ENCODE peak calls at places on chromosome 12, in eight cellular contexts. F is right lobe of liver; G is cardiac fibroblast; H is heart right ventricle; W is WTC11; P is HFF-Myc; Y is CD8-positive, alpha-beta T cell; E is endothelial cell. X is an unnamed sample.

GRCh38 chr12:108670066-108670631 is 36.5 kb upstream of the SELPLG start:
- DNase-seq in F (no peak), E (no peak), Y (no peak), W (no peak), P (no peak), H (no peak), G (no peak), X (no peak)

GRCh38 chr12:78241472-78241871 is 410.8 kb downstream of the NAV3 start:
- DNase-seq in G (no peak), F (no peak), P (no peak), H (no peak), W (no peak), E (no peak), Y (no peak), X (no peak)

GRCh38 chr12:97989366-97989940 is 525.9 kb upstream of the TMPO start:
- DNase-seq in E (no peak), W (no peak), P (no peak), H (no peak), Y (no peak), F (no peak), G (no peak), X (no peak)

GRCh38 chr12:13749380-13749779 is 232.0 kb downstream of the GRIN2B start:
- DNase-seq in Y (no peak), W (peak; percentile 47), H (no peak), P (no peak), G (no peak), E (no peak), F (no peak), X (no peak)

GRCh38 chr12:102371177-102371576 is 109.2 kb downstream of the IGF1 start:
- DNase-seq in E (no peak), G (no peak), P (no peak), Y (no peak), F (no peak), W (no peak), H (no peak), X (no peak)

GRCh38 chr12:51428256-51428655 is 3.6 kb downstream of the SLC4A8 start:
- DNase-seq in F (no peak), E (no peak), W (no peak), P (no peak), H (no peak), Y (no peak), G (no peak), X (no peak)

GRCh38 chr12:130041983-130042812 is 120.1 kb upstream of the FZD10 start:
- DNase-seq in H (no peak), P (no peak), Y (no peak), E (no peak), W (peak; percentile 68), G (no peak), F (peak; percentile 72), X (peak; percentile 96)

GRCh38 chr12:129607293-129607692 is 296.5 kb downstream of the TMEM132D start:
- DNase-seq in H (no peak), G (peak; percentile 7), P (no peak), W (no peak), F (no peak), E (no peak), Y (no peak), X (peak; percentile 21)

GRCh38 chr12:130698106-130698505 is 18.0 kb downstream of the RIMBP2 start:
- DNase-seq in H (no peak), F (no peak), E (no peak), P (no peak), Y (no peak), G (no peak), W (no peak), X (no peak)

GRCh38 chr12:12938541-12938940 is 13.4 kb downstream of the GPRC5D start:
- DNase-seq in W (no peak), E (no peak), H (no peak), P (no peak), F (no peak), G (no peak), Y (no peak), X (no peak)

GRCh38 chr12:56261503-56262230 is 3.5 kb upstream of the ANKRD52 start:
- DNase-seq in G (peak; percentile 49), P (peak; percentile 66), W (no peak), Y (no peak), E (no peak), H (no peak), F (no peak), X (no peak)

GRCh38 chr12:94689002-94689645 is 38.8 kb upstream of the TMCC3 start:
- DNase-seq in E (no peak), P (no peak), Y (no peak), H (no peak), G (peak; percentile 77), W (no peak), F (no peak), X (no peak)

DNA sequence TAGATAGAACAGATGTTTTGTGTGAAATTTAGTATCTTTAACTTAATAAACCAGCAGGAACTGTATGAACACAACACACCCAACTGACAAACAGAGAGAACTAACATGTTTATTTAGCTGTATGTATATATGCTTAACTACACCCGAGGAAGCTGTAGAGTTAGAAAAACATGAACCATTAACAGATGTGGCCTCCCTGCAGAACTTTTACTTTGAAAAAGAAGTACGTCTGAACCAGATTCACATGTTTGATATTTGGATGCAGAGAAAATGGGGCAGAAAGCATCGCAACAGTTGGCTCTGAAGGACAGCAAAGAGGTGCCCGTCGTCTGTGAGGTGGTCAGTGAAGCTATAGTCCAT is at the start of gene REP15:
- DNase-seq in W (no peak), Y (no peak), H (no peak), G (no peak), E (no peak), F (no peak), P (no peak), X (no peak)
- TF ChIP-seq CTCF in W (no peak), Y (no peak), H (no peak), G (no peak), E (no peak), F (no peak), P (no peak), X (no peak)

DNA sequence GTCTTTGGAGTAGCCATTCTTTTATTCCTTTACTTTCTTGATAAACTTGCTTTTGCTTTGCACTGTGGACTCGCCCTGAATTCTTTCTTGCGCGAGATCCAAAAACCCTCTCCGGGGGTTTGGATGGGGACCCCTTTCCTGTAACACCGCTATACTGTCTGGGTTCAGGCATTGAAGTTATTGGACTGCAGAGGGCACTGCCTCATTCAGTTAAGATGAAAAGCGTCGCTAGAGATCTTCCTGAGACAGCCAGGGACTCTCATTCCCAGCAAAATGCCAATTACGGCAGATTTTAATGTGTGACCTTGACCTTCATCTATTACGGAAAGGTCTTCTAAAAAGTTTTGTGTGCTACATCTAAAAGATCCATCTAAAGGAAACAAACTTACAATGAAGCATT is 17.3 kb upstream of the RIMKLB start:
- DNase-seq in F (no peak), G (no peak), H (no peak), P (no peak), W (no peak), E (no peak), Y (no peak), X (no peak)
- TF ChIP-seq CTCF in F (no peak), G (no peak), H (no peak), P (peak; percentile 3), W (no peak), E (no peak), Y (no peak), X (no peak)

GRCh38 chr12:88578821-88579518 is 1.3 kb downstream of the KITLG start:
- DNase-seq in Y (no peak), E (peak; percentile 57), G (no peak), H (no peak), F (peak; percentile 15), P (no peak), W (peak; percentile 32), X (peak; percentile 33)

GRCh38 chr12:88579572-88579940 is 715 bp downstream of the KITLG start:
- DNase-seq in W (peak; percentile 18), P (no peak), G (no peak), H (peak; percentile 31), F (peak; percentile 58), Y (no peak), E (peak; percentile 49), X (peak; percentile 47)

GRCh38 chr12:88575361-88575959 is 4.8 kb downstream of the KITLG start:
- DNase-seq in E (no peak), F (no peak), H (no peak), G (no peak), Y (no peak), P (no peak), W (no peak), X (no peak)

GRCh38 chr12:88578274-88578673 is 2.0 kb downstream of the KITLG start:
- DNase-seq in F (no peak), H (no peak), E (no peak), G (no peak), P (no peak), W (no peak), Y (no peak), X (peak; percentile 13)

DNA sequence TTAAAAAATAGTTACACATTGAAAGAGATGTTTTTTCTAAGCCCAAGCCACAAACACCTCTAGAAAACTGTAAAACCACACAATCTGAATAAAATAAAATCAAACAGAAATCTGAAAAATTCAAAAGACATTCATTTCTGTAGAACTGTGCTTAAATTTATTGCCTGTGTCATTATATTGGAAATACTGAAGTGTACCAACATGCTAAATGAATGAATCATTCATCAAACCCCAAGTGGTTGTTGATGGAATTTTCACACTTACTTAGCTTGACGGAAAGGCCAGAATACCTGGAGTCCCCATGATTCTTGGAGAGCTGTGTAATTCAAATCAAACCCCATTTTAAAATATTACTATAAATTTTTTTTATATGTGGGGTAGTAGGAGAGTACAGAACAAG is 2.7 kb downstream of the KITLG start:
- DNase-seq in Y (no peak), W (no peak), G (no peak), F (no peak), E (no peak), P (no peak), H (no peak), X (no peak)
- TF ChIP-seq CTCF in Y (no peak), W (no peak), G (peak; percentile 1), F (no peak), E (peak; percentile 63), P (no peak), H (no peak), X (peak; percentile 28)

GRCh38 chr12:104520242-104520900 is 63.6 kb downstream of the CHST11 start:
- DNase-seq in G (no peak), Y (no peak), F (no peak), W (no peak), H (no peak), P (no peak), E (no peak), X (peak; percentile 52)

GRCh38 chr12:104516821-104517220 is 60.1 kb downstream of the CHST11 start:
- DNase-seq in W (no peak), E (no peak), Y (no peak), P (no peak), F (no peak), H (no peak), G (no peak), X (no peak)

GRCh38 chr12:104515899-104516298 is 59.2 kb downstream of the CHST11 start:
- DNase-seq in H (no peak), E (no peak), F (no peak), W (no peak), P (no peak), G (no peak), Y (no peak), X (no peak)

GRCh38 chr12:104519190-104519857 is 62.6 kb downstream of the CHST11 start:
- DNase-seq in Y (peak; percentile 28), F (no peak), E (no peak), W (no peak), P (no peak), G (no peak), H (no peak), X (no peak)

DNA sequence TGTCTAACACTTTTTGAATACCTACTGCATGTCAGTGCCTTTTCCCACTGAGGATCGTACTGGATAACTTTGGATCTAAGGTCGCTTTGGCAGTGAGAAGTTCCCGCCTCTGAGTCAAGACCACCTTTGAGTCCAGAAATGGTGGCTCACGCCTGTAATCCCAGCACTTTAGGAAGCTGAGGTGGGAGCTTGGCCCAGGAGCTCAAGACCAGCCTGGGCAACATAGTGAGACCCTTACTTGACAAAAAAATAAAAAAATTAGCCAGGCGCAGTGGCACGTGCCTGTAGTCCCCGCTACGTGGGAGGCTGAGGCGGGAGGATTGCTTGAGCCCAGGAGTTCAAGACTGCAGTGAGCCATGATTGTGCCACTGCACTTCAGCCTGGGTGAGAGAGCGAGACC is 61.1 kb downstream of the CHST11 start:
- DNase-seq in W (no peak), G (no peak), H (no peak), F (no peak), E (no peak), Y (no peak), P (no peak), X (no peak)
- TF ChIP-seq CTCF in W (no peak), G (no peak), H (no peak), F (no peak), E (no peak), Y (no peak), P (no peak), X (no peak)